ENCODE peak calls at places on chromosome 16, in seven cellular contexts. J, E, V, S, F, R and H are unnamed samples.

GRCh38 chr16:49640606-49641005 is 215.3 kb downstream of the ZNF423 start:
- DNase-seq in J (no peak), E (no peak), V (no peak), S (no peak), F (no peak), R (no peak), H (no peak)

GRCh38 chr16:66342294-66342900 is 24.1 kb upstream of the CDH5 start:
- DNase-seq in J (no peak), E (peak; percentile 42), V (no peak), S (no peak), F (no peak), R (peak; percentile 33), H (peak; percentile 43)

GRCh38 chr16:13436641-13437423 is 483.1 kb upstream of the ERCC4 start:
- DNase-seq in J (no peak), E (peak; percentile 29), V (no peak), S (peak; percentile 80), F (no peak), R (no peak), H (peak; percentile 5)

GRCh38 chr16:11665071-11665491 is 3.2 kb upstream of the SNN start:
- DNase-seq in J (no peak), E (no peak), V (no peak), S (peak; percentile 42), F (no peak), R (no peak), H (peak; percentile 63)

GRCh38 chr16:83992624-83993023 is 24.6 kb downstream of the NECAB2 start:
- DNase-seq in J (no peak), E (no peak), V (no peak), S (no peak), F (no peak), R (no peak), H (no peak)

GRCh38 chr16:50831751-50832150 is 89.9 kb downstream of the CYLD start:
- DNase-seq in J (no peak), E (no peak), V (no peak), S (no peak), F (no peak), R (no peak), H (no peak)

GRCh38 chr16:55033225-55034156 is 102.8 kb downstream of the IRX5 start:
- DNase-seq in J (no peak), E (no peak), V (no peak), S (no peak), F (no peak), R (no peak), H (no peak)

GRCh38 chr16:7691533-7691932 is 358.9 kb downstream of the RBFOX1 start:
- DNase-seq in J (no peak), E (no peak), V (no peak), S (no peak), F (no peak), R (no peak), H (no peak)

GRCh38 chr16:5826332-5826731 is 728.7 kb upstream of the EEF2KMT start:
- DNase-seq in J (no peak), E (no peak), V (no peak), S (no peak), F (no peak), R (no peak), H (no peak)

GRCh38 chr16:84885024-84885910 is 65.5 kb downstream of the CRISPLD2 start:
- DNase-seq in J (no peak), E (no peak), V (no peak), S (no peak), F (no peak), R (no peak), H (peak; percentile 4)

GRCh38 chr16:11843861-11844260 is 7.5 kb downstream of the RSL1D1 start:
- DNase-seq in J (no peak), E (no peak), V (no peak), S (no peak), F (no peak), R (no peak), H (no peak)

GRCh38 chr16:26606381-26607150 is 460.2 kb upstream of the C16orf82 start:
- DNase-seq in J (no peak), E (no peak), V (no peak), S (no peak), F (no peak), R (no peak), H (no peak)

GRCh38 chr16:17173134-17173729 is 297.5 kb downstream of the XYLT1 start:
- DNase-seq in J (peak; percentile 78), E (no peak), V (peak; percentile 65), S (no peak), F (no peak), R (no peak), H (peak; percentile 9)

GRCh38 chr16:4743217-4743897 is 9.0 kb downstream of the DNAAF8 start:
- DNase-seq in J (no peak), E (no peak), V (no peak), S (no peak), F (no peak), R (no peak), H (peak; percentile 35)

GRCh38 chr16:49458221-49458620 is 84.6 kb downstream of the C16orf78 start:
- DNase-seq in J (no peak), E (no peak), V (peak; percentile 31), S (no peak), F (no peak), R (no peak), H (no peak)

GRCh38 chr16:87956169-87956770 is 5.0 kb downstream of the BANP start:
- DNase-seq in J (peak; percentile 48), E (peak; percentile 82), V (no peak), S (peak; percentile 69), F (no peak), R (no peak), H (peak; percentile 92)

GRCh38 chr16:1710811-1711507 is 5.0 kb downstream of the MAPK8IP3 start:
- DNase-seq in J (no peak), E (no peak), V (no peak), S (no peak), F (no peak), R (no peak), H (no peak)
- TF ChIP-seq CTCF in J (no peak), E (no peak), V (no peak), S (no peak), F (no peak), R (no peak), H (no peak)

DNA sequence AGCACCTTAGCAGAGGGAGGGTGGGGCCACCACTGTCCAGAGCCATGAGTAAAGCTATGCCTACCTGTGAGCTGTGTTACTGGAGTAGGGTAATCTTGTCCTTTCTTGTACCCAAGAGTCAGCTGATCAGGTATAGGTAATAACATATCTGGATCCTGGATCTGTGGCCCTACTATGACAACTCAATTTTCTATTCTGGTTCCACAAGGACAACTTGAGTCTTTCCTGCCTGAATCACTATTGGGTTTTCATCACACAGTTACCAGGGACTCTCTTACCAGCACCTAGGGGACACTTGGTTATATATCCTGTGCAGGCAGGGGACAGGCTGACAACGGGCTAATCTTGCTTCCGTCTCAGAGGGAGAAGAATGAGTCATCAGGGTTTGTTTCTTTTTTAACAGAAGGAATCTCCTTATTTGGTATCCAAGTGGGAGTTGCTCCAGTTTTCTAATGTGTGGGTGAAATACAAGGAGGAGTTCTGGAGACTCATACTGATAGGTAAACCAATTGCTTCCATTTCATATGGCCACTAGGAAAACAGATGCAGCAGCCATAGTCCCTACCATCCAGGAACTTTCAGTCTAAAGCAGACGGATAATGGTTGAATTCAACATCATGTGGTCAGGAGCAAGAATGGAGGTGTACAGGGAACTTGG is 6.8 kb downstream of the ZNF267 start:
- DNase-seq in J (no peak), E (no peak), V (no peak), S (no peak), F (no peak), R (no peak), H (peak; percentile 70)
- TF ChIP-seq CTCF in J (no peak), E (no peak), V (no peak), S (no peak), F (no peak), R (no peak), H (no peak)

GRCh38 chr16:86509759-86510464 is 415 bp upstream of the FOXF1 start:
- DNase-seq in J (no peak), E (no peak), V (no peak), S (no peak), F (no peak), R (no peak), H (no peak)
- TF ChIP-seq CTCF in J (no peak), E (no peak), V (no peak), S (no peak), F (peak; percentile 21), R (no peak), H (no peak)

DNA sequence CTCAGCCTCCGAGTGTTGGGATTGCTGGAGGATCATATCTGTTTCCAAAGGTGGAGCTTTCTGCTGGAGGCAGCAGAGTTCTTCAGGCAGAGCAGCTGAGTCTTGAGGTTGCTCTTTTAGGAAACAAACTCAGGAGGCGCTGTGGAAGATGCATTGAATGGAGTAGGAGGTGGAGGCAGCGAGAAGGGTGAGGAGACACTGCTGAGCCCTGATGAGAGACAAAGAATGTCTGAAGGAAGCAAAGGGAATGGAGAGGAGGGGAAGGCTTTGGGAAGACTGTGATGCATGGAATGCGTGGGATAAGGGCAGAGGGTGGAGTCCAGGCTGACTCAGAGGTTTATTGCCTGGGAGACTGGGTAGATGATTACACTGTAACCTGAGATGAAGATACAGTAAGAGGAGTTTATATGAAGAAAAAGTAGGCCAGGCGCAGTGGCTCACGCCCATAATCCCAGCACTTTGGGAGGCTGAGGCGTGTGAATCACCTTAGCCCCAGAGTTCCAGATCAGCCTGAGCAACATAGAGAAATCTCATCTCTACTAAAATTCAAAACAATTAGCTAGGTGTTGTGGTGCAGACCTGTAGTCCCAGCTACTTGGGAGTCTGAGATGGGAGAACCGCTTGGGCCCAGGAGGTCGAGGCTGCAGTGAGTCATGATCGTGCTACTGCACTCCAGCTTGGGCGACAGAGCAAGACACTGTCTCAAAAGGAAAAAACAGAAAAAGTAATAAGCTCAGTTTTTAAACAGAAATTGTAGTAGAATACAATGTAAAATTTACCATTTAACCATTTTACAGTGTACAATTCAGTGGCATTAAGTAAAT is 17.8 kb upstream of the TMEM219 start:
- DNase-seq in J (peak; percentile 27), E (no peak), V (no peak), S (no peak), F (peak; percentile 98), R (no peak), H (no peak)
- TF ChIP-seq CTCF in J (no peak), E (no peak), V (no peak), S (no peak), F (peak; percentile 42), R (peak; percentile 27), H (no peak)

GRCh38 chr16:56783332-56783731 is 53.4 kb downstream of the NUP93 start:
- DNase-seq in J (no peak), E (no peak), V (no peak), S (no peak), F (no peak), R (no peak), H (peak; percentile 6)

GRCh38 chr16:56777533-56777932 is 47.6 kb downstream of the NUP93 start:
- DNase-seq in J (no peak), E (no peak), V (no peak), S (no peak), F (no peak), R (no peak), H (no peak)

GRCh38 chr16:56779956-56780355 is 50.0 kb downstream of the NUP93 start:
- DNase-seq in J (no peak), E (no peak), V (no peak), S (no peak), F (no peak), R (no peak), H (no peak)

GRCh38 chr16:56781565-56781964 is 51.6 kb downstream of the NUP93 start:
- DNase-seq in J (no peak), E (no peak), V (no peak), S (no peak), F (no peak), R (no peak), H (no peak)

DNA sequence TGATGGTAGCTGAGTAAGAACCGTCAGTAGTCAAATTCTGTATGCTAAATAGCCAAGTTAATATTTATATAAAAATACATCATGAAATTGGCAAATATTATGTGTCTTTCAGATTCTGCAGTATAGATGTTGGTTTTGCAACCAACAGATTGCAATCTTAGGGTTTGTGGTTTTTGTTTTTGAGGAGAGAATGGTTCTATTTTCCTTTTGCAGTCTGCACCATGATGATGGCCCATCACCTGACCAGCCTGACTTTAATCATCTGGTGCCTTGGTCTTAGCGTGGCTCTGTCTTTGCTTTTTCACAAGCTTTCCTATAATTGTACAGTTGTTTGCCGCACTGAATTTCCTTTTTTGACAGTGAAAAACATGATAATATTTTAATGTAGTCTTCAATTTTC is 50.7 kb downstream of the NUP93 start:
- DNase-seq in J (no peak), E (no peak), V (no peak), S (no peak), F (no peak), R (no peak), H (peak; percentile 7)
- TF ChIP-seq CTCF in J (no peak), E (no peak), V (no peak), S (no peak), F (no peak), R (no peak), H (no peak)